ENCODE peak calls at places on chromosomes 16 and 17, in seven cellular contexts. K, E, S, P, M, F and Z are unnamed samples.

GRCh38 chr17:78357177-78357586 is 2.7 kb downstream of the SOCS3 start:
- DNase-seq in K (peak; percentile 61), E (no peak), S (peak; percentile 50), P (peak; percentile 79), M (no peak), F (peak; percentile 75), Z (no peak)

GRCh38 chr17:18226284-18226945 is 980 bp downstream of the LLGL1 start:
- DNase-seq in K (no peak), E (no peak), S (no peak), P (no peak), M (no peak), F (no peak), Z (no peak)

GRCh38 chr17:4978720-4979119 is 8.8 kb downstream of the CAMTA2 start:
- DNase-seq in K (no peak), E (no peak), S (no peak), P (no peak), M (no peak), F (no peak), Z (no peak)

GRCh38 chr17:38982858-38983746 is 15.9 kb upstream of the FBXO47 start:
- DNase-seq in K (peak; percentile 84), E (peak; percentile 19), S (peak; percentile 79), P (peak; percentile 82), M (peak; percentile 66), F (peak; percentile 84), Z (no peak)

GRCh38 chr16:11370084-11370931 is 25.0 kb downstream of the RMI2 start:
- DNase-seq in K (no peak), E (peak; percentile 57), S (no peak), P (peak; percentile 21), M (no peak), F (peak; percentile 45), Z (peak; percentile 96)

GRCh38 chr16:5502467-5502869 is 404.9 kb upstream of the EEF2KMT start:
- DNase-seq in K (no peak), E (no peak), S (peak; percentile 63), P (no peak), M (peak; percentile 40), F (no peak), Z (no peak)

GRCh38 chr16:78894872-78895271 is 705.7 kb downstream of the MAF start:
- DNase-seq in K (no peak), E (no peak), S (no peak), P (no peak), M (no peak), F (no peak), Z (no peak)

GRCh38 chr17:3951003-3951402 is 13.2 kb downstream of the ATP2A3 start:
- DNase-seq in K (no peak), E (no peak), S (no peak), P (no peak), M (no peak), F (no peak), Z (no peak)

GRCh38 chr17:50946223-50946890 is 80.2 kb upstream of the TOB1 start:
- DNase-seq in K (no peak), E (no peak), S (no peak), P (no peak), M (no peak), F (no peak), Z (no peak)

GRCh38 chr17:74776990-74777389 is 845 bp upstream of the NAT9 start:
- DNase-seq in K (no peak), E (no peak), S (no peak), P (no peak), M (no peak), F (no peak), Z (no peak)

DNA sequence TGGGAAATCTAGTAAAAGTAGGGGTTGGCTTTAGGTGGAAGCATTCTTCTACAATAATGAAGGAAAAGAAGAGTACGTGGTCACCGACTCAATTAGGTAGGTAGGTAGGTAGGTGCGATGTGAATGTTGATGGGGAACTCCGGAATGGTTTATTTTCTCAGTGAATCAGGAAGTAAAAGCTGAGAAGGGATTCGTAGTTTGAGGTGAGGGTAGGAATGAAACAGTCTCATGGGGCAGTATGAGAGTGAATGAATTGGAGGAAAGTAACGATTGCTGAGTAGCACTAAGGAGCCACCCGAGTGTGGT is 13.9 kb downstream of the PER1 start:
- DNase-seq in K (no peak), E (no peak), S (no peak), P (no peak), M (no peak), F (no peak), Z (no peak)
- H3K4me3 ChIP-seq in K (no peak overlapping the region), E (peak overlapping the region; percentile 69), S (peak overlapping the region; percentile 40), P (peak overlapping the region; percentile 47), M (peak overlapping the region; percentile 43), F (peak overlapping the region; percentile 39), Z (peak overlapping the region; percentile 41)

GRCh38 chr17:76504117-76504516 is 2.9 kb upstream of the RHBDF2 start:
- DNase-seq in K (no peak), E (no peak), S (peak; percentile 35), P (no peak), M (no peak), F (no peak), Z (no peak)
- TF ChIP-seq CTCF in K (peak; percentile 13), E (peak; percentile 28), S (peak; percentile 5), P (peak; percentile 22), M (no peak), F (peak; percentile 12), Z (no peak)

GRCh38 chr17:79852748-79853147 is 13.5 kb upstream of the CBX4 start:
- DNase-seq in K (peak; percentile 40), E (no peak), S (no peak), P (peak; percentile 74), M (peak; percentile 73), F (no peak), Z (no peak)
- H3K4me3 ChIP-seq in K (no peak overlapping the region), E (no peak overlapping the region), S (no peak overlapping the region), P (peak overlapping the region; percentile 42), M (no peak overlapping the region), F (peak overlapping the region; percentile 27), Z (peak overlapping the region; percentile 23)

GRCh38 chr17:29565643-29566472 is 979 bp downstream of the ABHD15 start:
- DNase-seq in K (no peak), E (no peak), S (peak; percentile 46), P (no peak), M (no peak), F (no peak), Z (no peak)
- TF ChIP-seq CTCF in K (no peak), E (peak; percentile 29), S (peak; percentile 2), P (no peak), M (peak; percentile 6), F (no peak), Z (peak; percentile 29)

GRCh38 chr17:82414548-82415281 is 3.4 kb upstream of the HEXD start:
- DNase-seq in K (peak; percentile 81), E (no peak), S (peak; percentile 91), P (peak; percentile 72), M (peak; percentile 33), F (peak; percentile 70), Z (no peak)
- H3K4me3 ChIP-seq in K (no peak overlapping the region), E (no peak overlapping the region), S (no peak overlapping the region), P (no peak overlapping the region), M (no peak overlapping the region), F (no peak overlapping the region), Z (no peak overlapping the region)

GRCh38 chr16:53892155-53892554 is 188.2 kb downstream of the FTO start:
- DNase-seq in K (peak; percentile 85), E (no peak), S (peak; percentile 58), P (peak; percentile 91), M (peak; percentile 67), F (peak; percentile 86), Z (no peak)
- TF ChIP-seq CTCF in K (peak; percentile 71), E (peak; percentile 52), S (peak; percentile 77), P (peak; percentile 76), M (peak; percentile 72), F (peak; percentile 82), Z (peak; percentile 83)

DNA sequence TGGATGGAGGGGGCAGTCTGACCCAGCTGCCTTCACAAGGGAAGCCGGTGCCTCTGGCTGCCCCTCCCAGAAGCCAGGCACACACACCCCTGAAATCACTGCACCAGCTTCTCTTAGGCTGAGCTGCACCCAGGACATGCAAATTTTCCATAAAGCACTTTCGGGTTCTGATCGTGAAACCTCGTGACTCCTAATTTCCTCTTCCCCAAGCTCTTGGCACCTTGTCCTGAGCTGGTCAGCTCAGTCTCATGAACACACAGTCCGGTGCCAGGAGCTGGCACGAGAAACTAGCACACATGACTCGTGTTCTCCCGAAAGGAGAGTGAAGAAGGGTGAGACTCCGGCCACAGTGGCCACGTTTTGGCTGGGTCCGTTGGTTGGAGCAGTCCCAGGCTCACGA is 9.0 kb upstream of the ABR start:
- DNase-seq in K (peak; percentile 22), E (no peak), S (no peak), P (peak; percentile 36), M (peak; percentile 27), F (peak; percentile 72), Z (no peak)
- H3K4me3 ChIP-seq in K (no peak overlapping the region), E (no peak overlapping the region), S (no peak overlapping the region), P (no peak overlapping the region), M (no peak overlapping the region), F (no peak overlapping the region), Z (no peak overlapping the region)